ENCODE peak calls at places on chromosomes 16 and 17, in nine cellular contexts. N is GM23248; R is psoas muscle; B is transverse colon; D is sigmoid colon; C is ovary; J is pancreas; O is CD4-positive, CD25-positive, alpha-beta regulatory T cell; U is cardiac muscle cell. Y is an unnamed sample.

GRCh38 chr17:80938556-80938955 is 53.1 kb upstream of the CHMP6 start:
- DNase-seq in D (no peak), U (no peak), R (no peak), N (no peak), B (no peak), O (no peak), C (no peak), J (peak; percentile 3), Y (no peak)

GRCh38 chr16:69105501-69106361 is at the start of gene HAS3:
- DNase-seq in J (peak; percentile 90), D (no peak), C (peak; percentile 41), B (peak; percentile 75), U (peak; percentile 70), O (no peak), N (peak; percentile 75), R (peak; percentile 78), Y (peak; percentile 34)

GRCh38 chr17:47915667-47916242 is 19.7 kb downstream of the SP2 start:
- DNase-seq in J (no peak), U (no peak), B (no peak), R (peak; percentile 73), C (peak; percentile 76), D (no peak), N (no peak), O (no peak), Y (no peak)

GRCh38 chr17:74874615-74875037 is 1.8 kb upstream of the FDXR start:
- DNase-seq in D (no peak), U (no peak), N (no peak), O (no peak), R (no peak), C (no peak), J (no peak), B (no peak), Y (no peak)

GRCh38 chr17:2736956-2737355 is 12.5 kb downstream of the CCDC92B start:
- DNase-seq in D (no peak), N (no peak), C (no peak), R (no peak), B (no peak), U (peak; percentile 18), O (no peak), J (no peak), Y (peak; percentile 90)

GRCh38 chr16:81401035-81401950 is 43.3 kb upstream of the CMIP start:
- DNase-seq in B (peak; percentile 28), N (peak; percentile 87), U (peak; percentile 70), J (no peak), C (peak; percentile 34), R (no peak), O (no peak), D (peak; percentile 64), Y (peak; percentile 85)

GRCh38 chr17:29219378-29220047 is 27.1 kb upstream of the CRYBA1 start:
- DNase-seq in C (peak; percentile 84), B (peak; percentile 77), J (peak; percentile 80), D (peak; percentile 88), N (peak; percentile 89), U (peak; percentile 90), R (peak; percentile 75), O (peak; percentile 58), Y (no peak)

GRCh38 chr17:62631936-62632924 is 4.8 kb downstream of the MRC2 start:
- DNase-seq in B (no peak), U (no peak), D (peak; percentile 53), J (no peak), R (no peak), N (no peak), O (no peak), C (no peak), Y (no peak)

GRCh38 chr16:89507834-89508590 is at the start of gene SPG7:
- DNase-seq in J (peak; percentile 95), C (peak; percentile 88), O (peak; percentile 84), B (peak; percentile 91), D (peak; percentile 90), N (peak; percentile 95), R (peak; percentile 92), U (peak; percentile 89), Y (no peak)

GRCh38 chr17:65743313-65743665 is 181.8 kb upstream of the AXIN2 start:
- DNase-seq in B (no peak), J (no peak), R (no peak), C (no peak), O (no peak), D (no peak), U (peak; percentile 41), N (peak; percentile 40), Y (no peak)

GRCh38 chr17:18278867-18279266 is 18.4 kb downstream of the MIEF2 start:
- DNase-seq in N (peak; percentile 24), J (no peak), C (no peak), D (no peak), O (no peak), U (peak; percentile 61), R (no peak), B (no peak), Y (no peak)

DNA sequence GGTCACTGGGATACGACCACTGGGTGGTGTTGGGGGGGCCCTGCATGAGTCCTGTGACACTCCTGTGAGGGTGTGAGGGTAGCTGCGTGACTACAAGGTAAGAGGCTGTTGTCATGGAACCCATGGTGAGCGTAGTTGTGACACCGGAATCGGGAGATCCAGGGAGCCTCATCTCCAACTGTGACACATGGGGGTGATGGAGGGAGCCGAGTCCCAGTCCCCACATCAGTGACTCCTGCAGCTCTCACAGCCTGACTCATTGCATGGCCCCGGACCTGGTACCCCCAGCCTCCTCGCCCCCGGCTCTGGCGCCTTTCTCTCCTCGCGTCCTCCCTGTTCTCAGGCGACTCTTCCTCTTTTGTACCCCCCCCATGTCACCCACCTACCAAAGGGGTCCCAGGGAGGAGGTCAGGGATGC is 14.2 kb downstream of the CDH16 start:
- DNase-seq in R (peak; percentile 27), B (no peak), J (no peak), C (no peak), U (no peak), O (no peak), N (no peak), D (no peak), Y (no peak)
- H3K27ac ChIP-seq in R (peak overlapping the region; percentile 89), B (peak overlapping the region; percentile 73), J (no peak overlapping the region), C (peak overlapping the region; percentile 57), U (peak overlapping the region; percentile 100), O (no peak overlapping the region), N (no peak overlapping the region), D (peak overlapping the region; percentile 84), Y (no peak overlapping the region)

GRCh38 chr16:31136287-31136662 is 748 bp upstream of the PRSS8 start:
- DNase-seq in D (no peak), R (no peak), N (no peak), C (no peak), O (no peak), U (no peak), B (no peak), J (no peak), Y (no peak)

GRCh38 chr16:31141489-31142108 is 6.1 kb upstream of the PRSS8 start:
- DNase-seq in O (no peak), J (peak; percentile 62), U (no peak), C (peak; percentile 63), D (peak; percentile 77), N (peak; percentile 82), R (peak; percentile 63), B (no peak), Y (no peak)

GRCh38 chr16:31142109-31143035 is 6.8 kb upstream of the PRSS8 start:
- DNase-seq in J (peak; percentile 98), C (peak; percentile 99), R (peak; percentile 99), B (peak; percentile 99), N (peak; percentile 100), O (peak; percentile 95), U (peak; percentile 100), D (peak; percentile 99), Y (peak; percentile 81)

GRCh38 chr16:31135535-31136286 is at the start of gene PRSS8:
- DNase-seq in U (no peak), O (no peak), N (no peak), J (peak; percentile 94), D (no peak), R (no peak), B (peak; percentile 94), C (no peak), Y (no peak)

DNA sequence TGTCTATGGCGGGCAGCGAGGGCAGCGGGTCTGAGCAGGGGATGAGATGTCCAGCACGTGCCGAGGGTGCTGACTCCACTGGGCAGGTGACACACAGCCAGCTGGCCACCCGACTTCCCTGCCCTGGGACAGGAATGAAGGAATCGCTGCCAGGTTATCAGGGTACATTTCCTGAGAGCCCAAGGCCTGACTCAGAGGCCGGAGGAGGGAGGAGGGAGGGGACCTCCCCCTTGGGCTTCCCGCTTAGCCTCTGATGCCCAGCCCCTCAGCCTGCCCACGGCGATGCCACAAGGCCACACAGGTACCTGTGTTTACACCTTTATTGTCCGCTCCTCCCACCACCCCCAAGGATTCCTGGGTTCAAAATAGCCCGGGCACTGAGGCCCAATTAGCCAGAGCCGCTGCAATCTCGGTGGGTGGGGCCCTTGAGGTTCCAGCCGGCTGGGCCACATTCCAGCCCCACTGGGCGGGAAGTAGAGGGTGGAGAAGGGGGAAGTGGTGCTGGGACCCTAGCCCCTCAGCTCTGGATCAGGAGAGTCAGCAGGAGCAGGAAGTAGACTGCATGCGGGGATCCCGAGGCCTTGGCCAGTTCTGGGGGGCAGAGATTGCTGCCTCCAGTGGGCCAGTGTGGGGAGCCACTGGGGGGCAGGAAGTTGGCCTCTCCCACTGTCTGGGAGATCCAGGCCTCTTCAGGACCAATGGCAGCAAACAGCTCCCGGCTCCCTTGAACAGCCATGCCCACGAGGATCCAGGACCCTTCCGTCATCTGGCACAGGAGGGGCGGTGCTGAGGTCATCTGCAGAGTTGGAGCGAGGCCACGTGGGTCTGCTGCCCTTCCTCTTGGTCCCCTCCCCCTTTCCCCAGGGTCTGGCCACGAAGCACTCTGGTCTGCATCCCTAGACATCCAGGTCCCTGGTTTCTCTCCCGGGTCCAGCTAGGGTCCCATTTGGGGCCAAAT is 3.4 kb upstream of the PRSS8 start:
- DNase-seq in B (peak; percentile 91), C (no peak), R (peak; percentile 91), J (peak; percentile 78), N (peak; percentile 60), O (no peak), U (peak; percentile 64), D (no peak), Y (peak; percentile 68)
- H3K27ac ChIP-seq in B (peak overlapping the region; percentile 69), C (no peak overlapping the region), R (peak overlapping the region; percentile 27), J (peak overlapping the region; percentile 81), N (no peak overlapping the region), O (no peak overlapping the region), U (no peak overlapping the region), D (peak overlapping the region; percentile 59), Y (peak overlapping the region; percentile 86)

GRCh38 chr16:396199-396598 is 800 bp upstream of the NME4 start:
- DNase-seq in R (no peak), B (no peak), U (no peak), D (no peak), N (no peak), J (no peak), C (no peak), O (no peak), Y (no peak)
- H3K27ac ChIP-seq in R (peak overlapping the region; percentile 73), B (peak overlapping the region; percentile 90), U (peak overlapping the region; percentile 94), D (peak overlapping the region; percentile 87), N (peak overlapping the region; percentile 83), J (peak overlapping the region; percentile 28), C (peak overlapping the region; percentile 83), O (no peak overlapping the region), Y (no peak overlapping the region)

GRCh38 chr17:75876190-75876937 is 2.0 kb downstream of the TRIM47 start:
- DNase-seq in R (no peak), U (no peak), D (peak; percentile 77), C (no peak), O (peak; percentile 61), J (peak; percentile 83), N (peak; percentile 33), B (peak; percentile 86), Y (no peak)
- H3K27ac ChIP-seq in R (peak overlapping the region; percentile 90), U (no peak overlapping the region), D (peak overlapping the region; percentile 97), C (peak overlapping the region; percentile 64), O (peak overlapping the region; percentile 75), J (peak overlapping the region; percentile 84), N (peak overlapping the region; percentile 41), B (peak overlapping the region; percentile 94), Y (peak overlapping the region; percentile 75)